ENCODE peak calls at places on chromosomes 5 and 9, in six cellular contexts. One of them, this sample, is unnamed.

GRCh38 chr5:9545959-9546851 is at the start of gene SEMA5A:
- DNase-seq in thoracic aorta: no peak
- DNase-seq in CD8-positive, alpha-beta memory T cell: no peak
- DNase-seq in mucosa of descending colon: peak
- DNase-seq in cardiac muscle cell: peak
- DNase-seq in lower leg skin: peak
- DNase-seq in this sample: no peak

GRCh38 chr9:132575005-132575609 is 7.3 kb upstream of the BARHL1 start:
- DNase-seq in thoracic aorta: no peak
- DNase-seq in CD8-positive, alpha-beta memory T cell: peak
- DNase-seq in mucosa of descending colon: peak
- DNase-seq in cardiac muscle cell: peak
- DNase-seq in lower leg skin: no peak
- DNase-seq in this sample: peak

GRCh38 chr5:10268100-10268499 is 18.0 kb downstream of the CCT5 start:
- DNase-seq in thoracic aorta: no peak
- DNase-seq in CD8-positive, alpha-beta memory T cell: no peak
- DNase-seq in mucosa of descending colon: no peak
- DNase-seq in cardiac muscle cell: no peak
- DNase-seq in lower leg skin: no peak
- DNase-seq in this sample: no peak

GRCh38 chr9:92294297-92294676 is 790 bp upstream of the IARS1 start:
- DNase-seq in thoracic aorta: no peak
- DNase-seq in CD8-positive, alpha-beta memory T cell: no peak
- DNase-seq in mucosa of descending colon: peak
- DNase-seq in cardiac muscle cell: no peak
- DNase-seq in lower leg skin: no peak
- DNase-seq in this sample: no peak

GRCh38 chr5:84393969-84394368 is 9.3 kb upstream of the EDIL3 start:
- DNase-seq in thoracic aorta: peak
- DNase-seq in CD8-positive, alpha-beta memory T cell: no peak
- DNase-seq in mucosa of descending colon: no peak
- DNase-seq in cardiac muscle cell: no peak
- DNase-seq in lower leg skin: no peak
- DNase-seq in this sample: no peak

GRCh38 chr5:118611332-118611945 is 376.9 kb downstream of the DTWD2 start:
- DNase-seq in thoracic aorta: no peak
- DNase-seq in CD8-positive, alpha-beta memory T cell: no peak
- DNase-seq in mucosa of descending colon: peak
- DNase-seq in cardiac muscle cell: peak
- DNase-seq in lower leg skin: no peak
- DNase-seq in this sample: peak

GRCh38 chr5:116032094-116032517 is at the start of gene ARL14EPL:
- DNase-seq in thoracic aorta: peak
- DNase-seq in CD8-positive, alpha-beta memory T cell: peak
- DNase-seq in mucosa of descending colon: no peak
- DNase-seq in cardiac muscle cell: peak
- DNase-seq in lower leg skin: no peak
- DNase-seq in this sample: peak

GRCh38 chr5:172284275-172284971 is 859 bp upstream of the UBTD2 start:
- DNase-seq in thoracic aorta: no peak
- DNase-seq in CD8-positive, alpha-beta memory T cell: peak
- DNase-seq in mucosa of descending colon: no peak
- DNase-seq in cardiac muscle cell: no peak
- DNase-seq in lower leg skin: peak
- DNase-seq in this sample: no peak

GRCh38 chr5:35478856-35479682 is 138.6 kb upstream of the SPEF2 start:
- DNase-seq in thoracic aorta: no peak
- DNase-seq in CD8-positive, alpha-beta memory T cell: no peak
- DNase-seq in mucosa of descending colon: peak
- DNase-seq in cardiac muscle cell: no peak
- DNase-seq in lower leg skin: no peak
- DNase-seq in this sample: no peak

GRCh38 chr9:79858509-79858908 is 286.7 kb downstream of the TLE4 start:
- DNase-seq in thoracic aorta: no peak
- DNase-seq in CD8-positive, alpha-beta memory T cell: no peak
- DNase-seq in mucosa of descending colon: peak
- DNase-seq in cardiac muscle cell: no peak
- DNase-seq in lower leg skin: no peak
- DNase-seq in this sample: no peak

GRCh38 chr5:106189121-106189809 is 1481.5 kb downstream of the EFNA5 start:
- DNase-seq in thoracic aorta: no peak
- DNase-seq in CD8-positive, alpha-beta memory T cell: no peak
- DNase-seq in mucosa of descending colon: no peak
- DNase-seq in cardiac muscle cell: no peak
- DNase-seq in lower leg skin: no peak
- DNase-seq in this sample: no peak

GRCh38 chr9:89077519-89077918 is 86.3 kb downstream of the S1PR3 start:
- DNase-seq in thoracic aorta: no peak
- DNase-seq in CD8-positive, alpha-beta memory T cell: no peak
- DNase-seq in mucosa of descending colon: no peak
- DNase-seq in cardiac muscle cell: no peak
- DNase-seq in lower leg skin: no peak
- DNase-seq in this sample: no peak

DNA sequence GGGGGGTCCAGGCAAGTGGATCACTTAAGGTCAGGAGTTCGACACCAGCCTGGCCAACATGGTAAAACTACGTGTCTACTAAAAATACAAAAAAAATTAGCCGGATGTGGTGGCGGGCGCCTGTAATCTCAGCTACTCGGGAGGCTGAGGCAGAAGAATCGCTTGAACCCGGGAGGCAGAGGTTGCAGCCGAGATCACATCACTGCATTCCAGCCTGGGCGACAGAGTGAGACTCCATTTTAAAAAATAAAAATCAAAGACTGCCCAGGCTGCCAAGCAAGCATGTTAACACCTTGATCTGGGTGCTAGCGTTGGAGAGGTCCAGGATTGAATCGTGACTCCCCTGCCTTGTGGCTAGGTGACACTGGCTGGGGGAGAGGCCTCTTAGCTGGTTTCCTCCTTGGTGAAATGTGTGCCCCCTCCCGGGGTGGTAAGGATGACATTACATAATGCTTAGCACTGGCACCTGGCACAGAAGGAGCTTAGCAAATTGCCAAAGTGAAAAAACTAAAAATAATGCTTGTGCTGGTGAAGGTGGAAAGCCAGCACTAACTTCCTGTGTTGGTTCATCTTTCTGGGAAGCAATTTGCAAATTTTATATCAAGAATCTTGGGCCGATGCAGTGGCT is 2.2 kb upstream of the CIZ1 start:
- DNase-seq in thoracic aorta: no peak
- DNase-seq in CD8-positive, alpha-beta memory T cell: no peak
- DNase-seq in mucosa of descending colon: no peak
- DNase-seq in cardiac muscle cell: no peak
- DNase-seq in lower leg skin: no peak
- DNase-seq in this sample: no peak
- H3K4me3 ChIP-seq in thoracic aorta: peak
- H3K4me3 ChIP-seq in CD8-positive, alpha-beta memory T cell: no peak
- H3K4me3 ChIP-seq in mucosa of descending colon: no peak
- H3K4me3 ChIP-seq in cardiac muscle cell: no peak
- H3K4me3 ChIP-seq in lower leg skin: no peak
- H3K4me3 ChIP-seq in this sample: no peak

DNA sequence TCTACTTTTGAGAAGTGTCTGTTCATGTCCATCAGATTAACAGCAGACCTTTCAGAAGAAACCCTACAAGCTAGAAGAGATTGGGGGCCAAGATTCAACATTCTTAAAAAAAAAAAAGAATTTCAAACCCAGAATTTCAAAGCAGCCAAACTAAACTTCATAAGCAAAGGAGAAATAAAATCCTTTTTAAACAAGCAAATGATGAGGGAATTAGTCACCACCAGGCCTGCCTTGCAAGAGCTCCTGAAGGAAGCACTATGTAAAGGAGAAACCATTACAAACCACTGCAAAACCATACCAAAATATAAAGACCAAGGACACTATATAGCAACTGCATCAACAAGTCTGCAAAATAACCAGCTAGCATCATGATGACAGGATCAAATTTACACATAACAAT is 124.6 kb upstream of the PDE4D start:
- DNase-seq in thoracic aorta: no peak
- DNase-seq in CD8-positive, alpha-beta memory T cell: no peak
- DNase-seq in mucosa of descending colon: no peak
- DNase-seq in cardiac muscle cell: no peak
- DNase-seq in lower leg skin: no peak
- DNase-seq in this sample: no peak
- H3K4me3 ChIP-seq in thoracic aorta: no peak
- H3K4me3 ChIP-seq in CD8-positive, alpha-beta memory T cell: no peak
- H3K4me3 ChIP-seq in mucosa of descending colon: no peak
- H3K4me3 ChIP-seq in cardiac muscle cell: no peak
- H3K4me3 ChIP-seq in lower leg skin: no peak
- H3K4me3 ChIP-seq in this sample: no peak

GRCh38 chr9:137037483-137037882 is 5.6 kb upstream of the FUT7 start:
- DNase-seq in thoracic aorta: no peak
- DNase-seq in CD8-positive, alpha-beta memory T cell: no peak
- DNase-seq in mucosa of descending colon: no peak
- DNase-seq in cardiac muscle cell: no peak
- DNase-seq in lower leg skin: no peak
- DNase-seq in this sample: no peak

GRCh38 chr9:137035507-137035834 is 3.6 kb upstream of the FUT7 start:
- DNase-seq in thoracic aorta: no peak
- DNase-seq in CD8-positive, alpha-beta memory T cell: no peak
- DNase-seq in mucosa of descending colon: no peak
- DNase-seq in cardiac muscle cell: no peak
- DNase-seq in lower leg skin: no peak
- DNase-seq in this sample: no peak

GRCh38 chr9:137035937-137036336 is 4.0 kb upstream of the FUT7 start:
- DNase-seq in thoracic aorta: no peak
- DNase-seq in CD8-positive, alpha-beta memory T cell: no peak
- DNase-seq in mucosa of descending colon: no peak
- DNase-seq in cardiac muscle cell: no peak
- DNase-seq in lower leg skin: no peak
- DNase-seq in this sample: no peak

GRCh38 chr9:137038916-137039315 is 7.0 kb upstream of the FUT7 start:
- DNase-seq in thoracic aorta: no peak
- DNase-seq in CD8-positive, alpha-beta memory T cell: no peak
- DNase-seq in mucosa of descending colon: no peak
- DNase-seq in cardiac muscle cell: no peak
- DNase-seq in lower leg skin: no peak
- DNase-seq in this sample: no peak

GRCh38 chr9:137037035-137037434 is 5.1 kb upstream of the FUT7 start:
- DNase-seq in thoracic aorta: no peak
- DNase-seq in CD8-positive, alpha-beta memory T cell: no peak
- DNase-seq in mucosa of descending colon: no peak
- DNase-seq in cardiac muscle cell: no peak
- DNase-seq in lower leg skin: no peak
- DNase-seq in this sample: no peak
- H3K4me3 ChIP-seq in thoracic aorta: no peak
- H3K4me3 ChIP-seq in CD8-positive, alpha-beta memory T cell: no peak
- H3K4me3 ChIP-seq in mucosa of descending colon: no peak
- H3K4me3 ChIP-seq in cardiac muscle cell: no peak
- H3K4me3 ChIP-seq in lower leg skin: no peak
- H3K4me3 ChIP-seq in this sample: no peak

GRCh38 chr9:116027951-116028350 is 125.6 kb upstream of the PAPPA start:
- DNase-seq in thoracic aorta: no peak
- DNase-seq in CD8-positive, alpha-beta memory T cell: no peak
- DNase-seq in mucosa of descending colon: no peak
- DNase-seq in cardiac muscle cell: no peak
- DNase-seq in lower leg skin: no peak
- DNase-seq in this sample: no peak

GRCh38 chr9:116027096-116027495 is 126.5 kb upstream of the PAPPA start:
- DNase-seq in thoracic aorta: no peak
- DNase-seq in CD8-positive, alpha-beta memory T cell: no peak
- DNase-seq in mucosa of descending colon: no peak
- DNase-seq in cardiac muscle cell: no peak
- DNase-seq in lower leg skin: no peak
- DNase-seq in this sample: no peak

GRCh38 chr9:116030532-116030931 is 123.1 kb upstream of the PAPPA start:
- DNase-seq in thoracic aorta: no peak
- DNase-seq in CD8-positive, alpha-beta memory T cell: no peak
- DNase-seq in mucosa of descending colon: no peak
- DNase-seq in cardiac muscle cell: no peak
- DNase-seq in lower leg skin: no peak
- DNase-seq in this sample: no peak

GRCh38 chr9:116027511-116027910 is 126.1 kb upstream of the PAPPA start:
- DNase-seq in thoracic aorta: no peak
- DNase-seq in CD8-positive, alpha-beta memory T cell: no peak
- DNase-seq in mucosa of descending colon: no peak
- DNase-seq in cardiac muscle cell: no peak
- DNase-seq in lower leg skin: no peak
- DNase-seq in this sample: no peak

DNA sequence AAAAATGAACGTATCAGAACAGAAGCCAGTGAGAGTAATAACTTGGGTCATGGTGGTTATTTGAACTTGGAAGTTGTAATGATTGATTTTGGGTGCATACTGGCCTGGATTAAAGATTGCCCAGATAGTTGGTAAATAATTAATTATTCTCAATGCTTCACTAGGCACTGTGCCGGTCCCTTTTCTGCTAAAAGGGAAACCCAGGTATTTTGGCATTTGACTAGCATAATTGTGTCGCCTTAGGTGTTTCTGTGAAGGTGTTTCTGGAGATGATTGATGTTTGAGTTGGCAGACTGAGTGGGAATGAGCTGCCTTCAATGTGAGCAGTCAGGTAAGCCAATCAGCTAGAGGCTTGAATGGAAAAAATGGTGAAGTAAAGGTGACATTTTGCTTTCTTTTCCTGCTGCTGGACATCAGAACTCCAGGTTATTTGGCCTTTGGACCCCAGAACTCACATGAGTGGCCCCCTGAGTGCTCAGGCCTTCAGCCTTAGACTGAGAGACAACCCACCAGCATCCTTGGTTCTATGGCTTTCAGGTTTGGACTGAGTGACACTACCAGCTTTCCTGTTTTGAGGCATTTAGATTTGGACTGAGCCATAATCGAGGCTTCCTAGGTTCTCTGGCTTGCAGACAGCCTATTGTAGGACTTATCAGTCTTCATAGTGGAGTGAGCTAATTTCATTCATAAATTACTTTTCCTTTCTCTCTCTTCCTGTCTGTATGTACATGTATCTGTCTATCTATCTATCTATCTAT is 120.7 kb upstream of the PAPPA start:
- DNase-seq in thoracic aorta: no peak
- DNase-seq in CD8-positive, alpha-beta memory T cell: no peak
- DNase-seq in mucosa of descending colon: no peak
- DNase-seq in cardiac muscle cell: no peak
- DNase-seq in lower leg skin: no peak
- DNase-seq in this sample: no peak
- H3K4me3 ChIP-seq in thoracic aorta: no peak
- H3K4me3 ChIP-seq in CD8-positive, alpha-beta memory T cell: no peak
- H3K4me3 ChIP-seq in mucosa of descending colon: no peak
- H3K4me3 ChIP-seq in cardiac muscle cell: no peak
- H3K4me3 ChIP-seq in lower leg skin: no peak
- H3K4me3 ChIP-seq in this sample: no peak

DNA sequence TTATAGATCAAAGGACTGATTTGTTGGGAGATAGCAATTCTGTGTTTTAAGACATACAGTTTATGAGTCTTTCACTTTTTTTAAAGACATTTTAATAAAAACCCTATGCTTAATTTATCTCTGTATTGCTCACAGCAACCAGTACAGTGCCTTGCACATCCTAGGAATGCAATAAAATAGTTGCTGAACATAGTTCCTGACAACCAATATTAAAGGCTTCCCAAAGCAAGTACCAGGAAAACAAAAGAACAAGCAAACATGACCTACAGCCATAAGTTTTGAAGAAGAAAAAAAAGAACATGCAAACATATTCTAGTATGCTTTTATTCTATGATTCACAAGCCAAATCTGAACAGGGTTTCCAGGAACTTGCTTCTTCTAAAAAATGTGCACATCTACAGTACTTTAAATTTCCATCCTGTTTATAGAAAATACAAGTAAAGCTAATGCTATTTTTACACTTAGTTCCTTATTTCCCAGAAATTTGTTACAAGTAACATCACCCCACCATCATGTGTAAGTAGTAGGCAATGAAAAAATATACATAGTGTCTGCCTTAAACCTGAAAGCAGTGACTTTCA is 4.5 kb downstream of the CEMIP2 start:
- DNase-seq in thoracic aorta: no peak
- DNase-seq in CD8-positive, alpha-beta memory T cell: no peak
- DNase-seq in mucosa of descending colon: no peak
- DNase-seq in cardiac muscle cell: no peak
- DNase-seq in lower leg skin: no peak
- DNase-seq in this sample: no peak
- H3K4me3 ChIP-seq in thoracic aorta: peak
- H3K4me3 ChIP-seq in CD8-positive, alpha-beta memory T cell: no peak
- H3K4me3 ChIP-seq in mucosa of descending colon: no peak
- H3K4me3 ChIP-seq in cardiac muscle cell: no peak
- H3K4me3 ChIP-seq in lower leg skin: no peak
- H3K4me3 ChIP-seq in this sample: no peak